ENCODE peak calls at places on chromosomes 6 and 20, in nine cellular contexts. E is colonic mucosa, L is GM06990, Y is right cardiac atrium, A is H7, B is NT2/D1, S is cardiac muscle cell, P is mesenchymal stem cell, I is spleen. F is an unnamed sample.

GRCh38 chr20:48581167-48581566 is 246.6 kb downstream of the PREX1 start:
- DNase-seq in E (no peak), I (no peak), Y (no peak), P (no peak), L (no peak), B (no peak), S (no peak), A (no peak), F (no peak)

GRCh38 chr6:44270526-44271405 is 516 bp downstream of the TMEM151B start:
- DNase-seq in A (peak; percentile 97), Y (no peak), I (peak; percentile 77), B (no peak), L (no peak), E (no peak), S (peak; percentile 80), P (no peak), F (no peak)

GRCh38 chr6:70423189-70424133 is 10.2 kb downstream of the FAM135A start:
- DNase-seq in A (no peak), I (no peak), S (no peak), B (no peak), E (no peak), L (no peak), Y (no peak), P (peak; percentile 63), F (no peak)

GRCh38 chr6:166075925-166076324 is 91.7 kb downstream of the TBXT start:
- DNase-seq in A (no peak), S (no peak), P (no peak), L (no peak), E (no peak), I (no peak), Y (no peak), B (no peak), F (no peak)

GRCh38 chr6:100135977-100136376 is 142.0 kb upstream of the MCHR2 start:
- DNase-seq in A (no peak), L (no peak), E (no peak), B (no peak), S (no peak), P (no peak), Y (no peak), I (no peak), F (no peak)

GRCh38 chr6:75208564-75209431 is 2.9 kb upstream of the COL12A1 start:
- DNase-seq in Y (peak; percentile 92), P (peak; percentile 90), L (peak; percentile 62), B (peak; percentile 76), I (peak; percentile 93), A (peak; percentile 64), S (peak; percentile 89), E (peak; percentile 85), F (no peak)

GRCh38 chr6:43665376-43665775 is 20.5 kb downstream of the RSPH9 start:
- DNase-seq in L (no peak), P (no peak), E (no peak), I (no peak), A (no peak), S (no peak), Y (no peak), B (no peak), F (no peak)

GRCh38 chr6:77876300-77876699 is 223.5 kb downstream of the MEI4 start:
- DNase-seq in Y (no peak), A (no peak), B (no peak), I (no peak), S (no peak), L (no peak), E (no peak), P (no peak), F (no peak)

DNA sequence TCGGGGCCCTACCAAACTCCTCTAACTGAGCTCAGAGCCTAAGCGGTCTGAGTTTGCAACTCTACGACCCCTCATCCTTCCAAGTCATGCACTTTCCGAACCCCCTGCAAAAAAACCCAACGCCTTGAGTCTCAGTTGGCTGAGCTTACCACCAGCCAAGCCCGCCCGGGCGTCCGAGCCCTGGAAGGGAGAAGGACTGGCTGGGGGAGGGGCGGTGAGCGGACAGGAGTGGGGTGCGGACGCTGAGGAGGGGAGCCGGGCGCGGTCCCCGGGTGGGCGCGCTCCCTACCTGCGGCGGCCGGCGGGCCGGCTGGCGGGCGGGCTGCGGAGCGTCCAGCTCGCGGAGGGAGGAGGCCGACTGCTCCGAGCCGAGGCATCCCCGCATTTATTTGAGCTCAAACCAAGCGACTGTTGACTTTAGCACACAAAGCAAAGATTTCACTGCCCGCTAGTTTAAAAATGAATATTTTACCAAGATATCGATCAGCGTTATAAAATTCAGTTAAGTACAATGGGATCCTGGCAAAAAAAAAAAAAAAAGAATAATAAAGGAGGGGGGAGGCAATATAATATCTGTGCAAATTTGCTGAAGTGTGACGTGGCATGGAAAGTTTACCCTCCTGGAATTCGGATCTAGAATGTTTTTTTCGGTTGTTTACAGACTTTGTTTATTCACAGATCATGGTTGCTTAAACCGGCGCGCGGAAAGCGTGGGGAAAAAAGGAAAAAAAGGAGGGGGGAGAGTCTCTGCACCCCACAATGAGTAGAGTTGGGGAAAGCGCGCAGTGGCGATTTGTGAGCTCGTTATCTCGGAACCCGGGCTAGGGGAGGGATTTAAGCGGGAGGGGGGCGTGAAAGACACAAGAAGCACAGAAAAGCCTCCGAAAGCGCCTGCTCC is 5.9 kb downstream of the FOXA2 start:
- DNase-seq in Y (no peak), P (no peak), E (peak; percentile 70), I (no peak), L (no peak), S (peak; percentile 16), A (peak; percentile 69), B (no peak), F (no peak)
- H3K4me3 ChIP-seq in Y (no peak overlapping the region), P (peak overlapping the region; percentile 73), E (peak overlapping the region; percentile 35), I (no peak overlapping the region), L (no peak overlapping the region), S (no peak overlapping the region), A (peak overlapping the region; percentile 34), B (no peak overlapping the region), F (no peak overlapping the region)

DNA sequence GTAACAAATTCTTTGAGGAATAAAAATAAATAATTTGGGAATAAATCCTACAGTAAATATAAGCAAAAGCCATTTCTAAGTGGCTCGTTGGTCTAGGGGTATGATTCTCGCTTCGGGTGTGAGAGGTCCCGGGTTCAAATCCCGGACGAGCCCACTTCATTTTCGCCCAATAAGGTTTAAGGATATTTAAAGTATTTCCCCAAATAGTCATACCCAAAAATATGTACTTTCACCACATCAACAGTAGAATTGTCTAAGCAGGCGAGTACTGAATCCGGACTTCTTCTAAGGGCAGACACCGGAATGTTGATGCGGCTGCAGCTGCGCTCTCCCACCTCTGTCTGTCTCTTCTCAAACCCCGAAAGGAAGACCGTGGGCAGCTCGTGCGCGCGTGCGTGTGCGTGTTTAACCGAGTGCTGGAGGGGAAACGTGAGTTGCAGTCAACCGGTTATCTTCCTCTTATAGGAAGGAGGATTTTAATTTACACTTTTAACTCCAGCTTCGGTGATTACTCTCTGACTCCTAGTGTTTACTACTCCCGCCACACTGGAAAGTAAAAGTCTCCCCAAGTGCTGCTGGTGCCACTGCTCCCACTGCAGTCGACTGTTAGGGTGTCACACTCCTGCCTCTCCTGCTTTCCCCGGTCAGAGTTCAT is 155.7 kb upstream of the PRSS16 start:
- DNase-seq in E (no peak), P (peak; percentile 88), A (peak; percentile 33), S (peak; percentile 49), L (peak; percentile 77), B (peak; percentile 27), Y (no peak), I (no peak), F (peak; percentile 70)
- H3K4me3 ChIP-seq in E (no peak overlapping the region), P (peak overlapping the region; percentile 78), A (peak overlapping the region; percentile 56), S (peak overlapping the region; percentile 44), L (peak overlapping the region; percentile 50), B (peak overlapping the region; percentile 42), Y (peak overlapping the region; percentile 16), I (no peak overlapping the region), F (peak overlapping the region; percentile 62)

GRCh38 chr6:149860513-149860833 is 3.7 kb downstream of the LRP11 start:
- DNase-seq in B (no peak), Y (no peak), A (no peak), P (no peak), L (no peak), S (no peak), I (no peak), E (no peak), F (no peak)

GRCh38 chr6:149860834-149861602 is 3.1 kb downstream of the LRP11 start:
- DNase-seq in Y (no peak), P (peak; percentile 44), A (no peak), B (no peak), I (no peak), L (no peak), S (no peak), E (no peak), F (no peak)

GRCh38 chr6:149862901-149863595 is 1.1 kb downstream of the LRP11 start:
- DNase-seq in E (peak; percentile 61), L (peak; percentile 37), A (peak; percentile 82), P (peak; percentile 71), B (no peak), Y (peak; percentile 90), S (peak; percentile 81), I (peak; percentile 90), F (peak; percentile 83)

GRCh38 chr6:149863596-149863845 is 638 bp downstream of the LRP11 start:
- DNase-seq in S (no peak), A (no peak), P (no peak), L (no peak), Y (no peak), I (no peak), E (peak; percentile 34), B (no peak), F (no peak)

GRCh38 chr6:149861603-149862423 is 2.3 kb downstream of the LRP11 start:
- DNase-seq in I (no peak), Y (no peak), S (no peak), P (peak; percentile 81), A (no peak), B (no peak), E (peak; percentile 18), L (no peak), F (no peak)
- H3K4me3 ChIP-seq in I (no peak overlapping the region), Y (no peak overlapping the region), S (no peak overlapping the region), P (peak overlapping the region; percentile 89), A (no peak overlapping the region), B (no peak overlapping the region), E (no peak overlapping the region), L (no peak overlapping the region), F (peak overlapping the region; percentile 57)

GRCh38 chr6:137217801-137218472 is 1.2 kb downstream of the IFNGR1 start:
- DNase-seq in E (peak; percentile 69), A (no peak), I (peak; percentile 70), P (peak; percentile 37), L (no peak), Y (no peak), S (no peak), B (no peak), F (no peak)

GRCh38 chr6:137216106-137216505 is 3.1 kb downstream of the IFNGR1 start:
- DNase-seq in B (no peak), E (no peak), P (no peak), Y (no peak), A (no peak), L (no peak), S (no peak), I (no peak), F (no peak)

GRCh38 chr6:137218917-137219663 is at the start of gene IFNGR1:
- DNase-seq in I (peak; percentile 100), S (peak; percentile 96), B (peak; percentile 82), Y (peak; percentile 100), A (peak; percentile 91), E (peak; percentile 99), L (peak; percentile 97), P (peak; percentile 93), F (no peak)

GRCh38 chr6:137218473-137218916 is 690 bp downstream of the IFNGR1 start:
- DNase-seq in B (no peak), P (peak; percentile 92), I (no peak), A (peak; percentile 8), L (peak; percentile 47), E (peak; percentile 57), Y (no peak), S (peak; percentile 37), F (no peak)

DNA sequence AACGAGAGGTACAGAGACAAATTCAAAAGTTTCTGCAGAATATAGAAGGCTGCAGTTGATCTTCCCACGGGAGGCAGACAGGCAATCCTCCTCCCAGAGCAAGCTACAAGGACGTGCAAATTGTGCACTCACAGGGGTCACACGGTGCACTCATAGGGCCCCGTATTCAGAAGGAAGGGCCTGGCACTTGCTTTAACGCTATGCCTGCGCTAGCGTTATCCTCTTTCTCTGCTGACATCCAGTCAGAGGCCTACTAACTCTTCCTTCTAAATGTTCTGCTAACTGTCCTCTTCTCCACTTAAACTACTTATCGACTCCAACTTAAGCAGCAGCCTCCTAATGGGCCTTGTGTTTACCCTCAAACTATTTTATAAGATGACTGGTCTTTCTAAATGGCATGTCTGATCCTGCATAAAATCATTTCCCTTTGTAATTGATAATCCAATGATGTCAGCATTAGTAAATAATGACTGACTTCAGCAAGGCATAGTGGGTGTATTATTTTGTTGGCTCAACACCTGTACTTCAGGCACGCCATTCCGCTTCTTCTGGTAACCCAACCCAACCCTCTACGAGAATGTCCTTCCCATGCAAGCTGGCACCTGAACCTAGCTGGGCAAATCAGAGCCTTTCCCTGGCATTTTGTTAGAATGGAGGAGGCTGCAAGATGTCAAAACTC is 2.2 kb downstream of the IFNGR1 start:
- DNase-seq in A (no peak), B (no peak), S (no peak), P (no peak), E (no peak), I (peak; percentile 75), L (no peak), Y (peak; percentile 53), F (no peak)
- H3K4me3 ChIP-seq in A (no peak overlapping the region), B (no peak overlapping the region), S (peak overlapping the region; percentile 49), P (peak overlapping the region; percentile 84), E (peak overlapping the region; percentile 70), I (peak overlapping the region; percentile 74), L (peak overlapping the region; percentile 90), Y (peak overlapping the region; percentile 83), F (no peak overlapping the region)

F was measured in LNCaP clone FGC.